ENCODE peak calls at places on chromosomes 6 and 20, in seven cellular contexts. Z is NCI-H1105 treated with DMSO at 0.1 percent for 48 hours; U is stimulated activated CD4-positive, alpha-beta T cell treated with anti-CD3 and anti-CD28 coated beads, Interleukin-1b, Interleukin-23, amount 100 ng/mL, for 24 hours; H is CD8-positive, alpha-beta T cell; K is endothelial cell; J is left ventricle myocardium superior; L is left kidney. R is an unnamed sample.

GRCh38 chr6:27672113-27672799 is 199.4 kb upstream of the ZNF184 start:
- DNase-seq in Z (peak), U (no peak), H (no peak), K (peak), J (no peak), L (peak), R (no peak)

GRCh38 chr6:37324131-37325033 is 29.4 kb upstream of the RNF8 start:
- DNase-seq in Z (no peak), U (no peak), H (no peak), K (no peak), J (no peak), L (no peak), R (no peak)

GRCh38 chr6:45344900-45345299 is 16.8 kb downstream of the RUNX2 start:
- DNase-seq in Z (no peak), U (no peak), H (no peak), K (no peak), J (no peak), L (no peak), R (no peak)

GRCh38 chr6:127938701-127939100 is 37.8 kb upstream of the THEMIS start:
- DNase-seq in Z (no peak), U (no peak), H (no peak), K (no peak), J (no peak), L (no peak), R (no peak)

GRCh38 chr6:148491638-148492210 is 149.1 kb downstream of the SASH1 start:
- DNase-seq in Z (no peak), U (no peak), H (no peak), K (no peak), J (no peak), L (no peak), R (no peak)

GRCh38 chr6:52724041-52724405 is 39.3 kb downstream of the GSTA2 start:
- DNase-seq in Z (no peak), U (no peak), H (no peak), K (no peak), J (no peak), L (no peak), R (no peak)

GRCh38 chr6:20213271-20213798 is 1.1 kb upstream of the MBOAT1 start:
- DNase-seq in Z (no peak), U (no peak), H (no peak), K (no peak), J (no peak), L (peak), R (no peak)

GRCh38 chr20:45974896-45975565 is 3.0 kb upstream of the ZNF335 start:
- DNase-seq in Z (no peak), U (no peak), H (no peak), K (no peak), J (no peak), L (no peak), R (no peak)

GRCh38 chr6:9025223-9025622 is 589.9 kb upstream of the SLC35B3 start:
- DNase-seq in Z (no peak), U (no peak), H (no peak), K (no peak), J (no peak), L (no peak), R (no peak)

GRCh38 chr20:63258826-63259225 is 4.6 kb upstream of the NKAIN4 start:
- DNase-seq in Z (no peak), U (no peak), H (no peak), K (no peak), J (no peak), L (peak), R (no peak)

GRCh38 chr6:131116755-131117360 is 18.4 kb upstream of the AKAP7 start:
- DNase-seq in Z (peak), U (no peak), H (no peak), K (peak), J (no peak), L (no peak), R (no peak)

GRCh38 chr6:6891074-6891754 is 216.5 kb upstream of the RREB1 start:
- DNase-seq in Z (peak), U (no peak), H (no peak), K (no peak), J (no peak), L (peak), R (no peak)

GRCh38 chr6:81766482-81767069 is 14.1 kb upstream of the TENT5A start:
- DNase-seq in Z (peak), U (no peak), H (no peak), K (no peak), J (no peak), L (peak), R (no peak)

GRCh38 chr20:7702141-7702540 is 238.1 kb downstream of the HAO1 start:
- DNase-seq in Z (no peak), U (no peak), H (no peak), K (no peak), J (no peak), L (no peak), R (no peak)

GRCh38 chr6:107787589-107787960 is 36.5 kb downstream of the SCML4 start:
- DNase-seq in Z (no peak), U (no peak), H (no peak), K (no peak), J (no peak), L (no peak), R (no peak)

R was measured in CD14-positive monocyte.